ENCODE peak calls at places on chromosome 10, in six cellular contexts. P, M, F, T, L and H are unnamed samples.

GRCh38 chr10:124906551-124907001 is 35.3 kb upstream of the ZRANB1 start:
- DNase-seq in P (no peak), M (no peak), F (no peak), T (no peak), L (no peak), H (no peak)

GRCh38 chr10:52318822-52319464 is 4.9 kb downstream of the DKK1 start:
- DNase-seq in P (peak; percentile 93), M (no peak), F (no peak), T (no peak), L (peak; percentile 69), H (no peak)

GRCh38 chr10:24669285-24669861 is 54.3 kb downstream of the ARHGAP21 start:
- DNase-seq in P (no peak), M (no peak), F (peak; percentile 24), T (no peak), L (no peak), H (no peak)

GRCh38 chr10:49610015-49610734 is at the start of gene SLC18A3:
- DNase-seq in P (no peak), M (peak; percentile 71), F (no peak), T (no peak), L (no peak), H (no peak)

GRCh38 chr10:61464461-61465215 is 11.5 kb upstream of the TMEM26 start:
- DNase-seq in P (no peak), M (no peak), F (no peak), T (no peak), L (no peak), H (no peak)

GRCh38 chr10:70120417-70120816 is 12.2 kb downstream of the AIFM2 start:
- DNase-seq in P (no peak), M (no peak), F (no peak), T (no peak), L (no peak), H (no peak)

GRCh38 chr10:62617702-62618451 is 186.6 kb upstream of the ADO start:
- DNase-seq in P (no peak), M (no peak), F (no peak), T (no peak), L (no peak), H (no peak)

GRCh38 chr10:60714242-60714641 is 64.0 kb upstream of the CDK1 start:
- DNase-seq in P (no peak), M (no peak), F (no peak), T (no peak), L (no peak), H (no peak)

GRCh38 chr10:78434886-78435285 is 401.2 kb downstream of the RPS24 start:
- DNase-seq in P (no peak), M (no peak), F (no peak), T (no peak), L (no peak), H (no peak)

GRCh38 chr10:80187465-80188409 is 17.6 kb downstream of the ANXA11 start:
- DNase-seq in P (no peak), M (no peak), F (peak; percentile 81), T (peak; percentile 56), L (peak; percentile 13), H (no peak)

GRCh38 chr10:111273635-111274034 is 196.8 kb downstream of the ADRA2A start:
- DNase-seq in P (no peak), M (no peak), F (no peak), T (no peak), L (no peak), H (no peak)

GRCh38 chr10:97651773-97652172 is 11.3 kb downstream of the PI4K2A start:
- DNase-seq in P (peak; percentile 83), M (no peak), F (no peak), T (no peak), L (no peak), H (no peak)

GRCh38 chr10:72079356-72079755 is 9.0 kb downstream of the SPOCK2 start:
- DNase-seq in P (no peak), M (no peak), F (no peak), T (no peak), L (no peak), H (no peak)

GRCh38 chr10:55449981-55450380 is 649.0 kb upstream of the PCDH15 start:
- DNase-seq in P (no peak), M (no peak), F (no peak), T (no peak), L (no peak), H (no peak)

GRCh38 chr10:132162590-132163277 is 24.0 kb upstream of the DPYSL4 start:
- DNase-seq in P (no peak), M (no peak), F (no peak), T (no peak), L (no peak), H (no peak)

GRCh38 chr10:85862771-85863170 is 503.8 kb downstream of the GRID1 start:
- DNase-seq in P (no peak), M (no peak), F (peak; percentile 9), T (no peak), L (no peak), H (peak; percentile 20)

GRCh38 chr10:102342462-102342861 is 53.0 kb upstream of the NFKB2 start:
- DNase-seq in P (no peak), M (peak; percentile 51), F (no peak), T (no peak), L (no peak), H (peak; percentile 78)

GRCh38 chr10:112229096-112229495 is 45.5 kb upstream of the GPAM start:
- DNase-seq in P (no peak), M (no peak), F (no peak), T (no peak), L (no peak), H (no peak)

GRCh38 chr10:132459252-132460028 is 62.4 kb downstream of the PWWP2B start:
- DNase-seq in P (no peak), M (no peak), F (no peak), T (no peak), L (peak; percentile 58), H (no peak)

GRCh38 chr10:2604891-2605290 is 462.5 kb upstream of the PFKP start:
- DNase-seq in P (no peak), M (no peak), F (no peak), T (no peak), L (no peak), H (no peak)

GRCh38 chr10:118256209-118256608 is 85.9 kb downstream of the FAM204A start:
- DNase-seq in P (no peak), M (no peak), F (no peak), T (no peak), L (no peak), H (no peak)

GRCh38 chr10:118253397-118253796 is 88.7 kb downstream of the FAM204A start:
- DNase-seq in P (no peak), M (no peak), F (no peak), T (no peak), L (no peak), H (no peak)

GRCh38 chr10:118249714-118250113 is 92.4 kb downstream of the FAM204A start:
- DNase-seq in P (no peak), M (no peak), F (no peak), T (no peak), L (no peak), H (no peak)

GRCh38 chr10:118255355-118255754 is 86.8 kb downstream of the FAM204A start:
- DNase-seq in P (no peak), M (no peak), F (no peak), T (no peak), L (no peak), H (no peak)

DNA sequence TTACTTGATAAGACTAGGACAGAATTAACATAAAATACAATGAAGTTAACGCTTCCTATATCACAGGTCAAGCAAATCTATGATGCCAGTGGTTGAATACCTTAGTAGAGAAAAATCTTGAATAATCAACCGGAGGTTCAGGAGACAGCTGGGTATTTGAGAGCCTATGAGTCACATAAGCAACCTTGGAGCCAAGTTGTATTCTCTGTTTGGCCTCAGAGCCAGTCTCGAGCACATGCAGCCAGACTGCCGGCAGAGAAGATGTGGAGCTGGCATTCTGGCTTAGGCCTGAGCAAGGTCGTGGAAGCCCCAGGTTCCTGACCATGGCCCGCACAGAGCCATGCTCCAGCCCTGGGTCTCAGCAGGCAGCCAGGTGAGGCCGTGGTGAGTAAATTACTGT is 90.3 kb downstream of the FAM204A start:
- DNase-seq in P (no peak), M (no peak), F (no peak), T (no peak), L (no peak), H (no peak)
- TF ChIP-seq YY1 in P (no peak), M (no peak), F (no peak), T (no peak), L (no peak), H (no peak)

DNA sequence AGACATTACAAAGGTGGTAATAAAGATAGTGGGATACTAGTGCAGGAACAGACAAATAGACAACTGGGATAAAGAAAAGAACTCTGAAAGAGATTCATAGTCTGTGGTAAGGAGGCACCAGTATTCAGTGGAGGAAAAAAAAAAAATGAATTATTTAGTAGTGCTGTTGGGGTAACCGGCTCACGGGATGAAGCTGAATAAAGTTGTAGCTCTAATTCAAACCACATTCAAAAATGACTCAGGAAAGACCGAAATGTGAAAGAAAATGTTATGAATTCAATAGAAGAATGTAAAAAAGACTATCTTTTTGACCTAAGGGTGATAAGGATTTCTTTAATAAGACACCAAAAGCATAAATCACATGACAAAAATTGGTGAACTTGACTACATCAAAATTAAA is 83.1 kb upstream of the HABP2 start:
- DNase-seq in P (no peak), M (no peak), F (no peak), T (no peak), L (no peak), H (no peak)
- TF ChIP-seq YY1 in P (no peak), M (no peak), F (no peak), T (no peak), L (no peak), H (no peak)

GRCh38 chr10:7776777-7777176 is 11.0 kb downstream of the KIN start:
- DNase-seq in P (no peak), M (no peak), F (no peak), T (no peak), L (no peak), H (no peak)

GRCh38 chr10:7768417-7768816 is 19.4 kb downstream of the KIN start:
- DNase-seq in P (no peak), M (no peak), F (no peak), T (no peak), L (no peak), H (no peak)

DNA sequence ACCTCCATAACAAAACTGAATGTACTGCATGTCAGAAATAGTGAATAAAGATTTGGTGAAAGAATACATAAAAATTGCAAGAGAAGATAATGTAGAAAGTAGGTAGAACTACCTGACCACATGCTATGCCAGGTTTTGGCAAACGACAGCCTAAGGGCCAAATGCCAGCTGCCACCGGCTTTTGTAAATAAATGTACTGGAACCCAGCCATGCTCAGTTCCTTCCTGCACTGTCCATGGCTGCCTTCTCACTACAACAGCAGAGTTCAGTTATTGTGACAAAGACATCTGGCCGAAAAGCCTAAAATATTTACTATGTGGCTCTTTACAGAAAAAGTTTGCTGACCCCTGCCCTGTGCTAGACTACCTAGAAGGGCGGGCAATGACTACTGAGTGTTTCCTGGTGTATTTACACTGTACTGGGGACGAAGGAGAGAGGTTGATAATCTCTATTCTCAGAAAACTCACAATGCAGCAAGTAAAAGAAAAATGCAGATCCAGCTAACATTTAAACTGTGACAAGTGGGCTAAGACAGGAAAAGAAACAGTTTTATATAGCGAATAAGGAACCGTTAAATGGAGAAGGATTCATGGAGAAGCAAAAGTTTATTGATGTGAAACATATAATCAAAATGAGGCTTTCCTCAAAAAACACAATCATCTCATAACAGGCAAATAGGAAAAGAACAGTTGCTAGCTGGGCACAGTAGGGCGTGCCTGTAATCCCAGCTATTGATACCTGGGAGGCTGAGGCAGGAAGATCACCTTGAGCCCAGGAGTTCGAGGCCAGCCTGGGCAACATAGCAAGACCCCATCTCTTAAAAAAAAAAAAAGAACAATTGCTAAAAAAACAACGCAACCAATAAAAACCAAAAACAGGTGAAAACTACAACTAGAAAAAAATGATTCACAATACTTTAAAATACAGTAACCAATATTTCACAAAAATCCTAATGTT is 13.7 kb downstream of the KIN start:
- DNase-seq in P (no peak), M (no peak), F (no peak), T (no peak), L (no peak), H (no peak)
- TF ChIP-seq YY1 in P (no peak), M (no peak), F (no peak), T (no peak), L (no peak), H (no peak)

GRCh38 chr10:58782876-58783859 is 270.5 kb downstream of the BICC1 start:
- DNase-seq in P (no peak), M (no peak), F (no peak), T (no peak), L (no peak), H (no peak)
- TF ChIP-seq YY1 in P (no peak), M (no peak), F (no peak), T (no peak), L (no peak), H (no peak)